ENCODE peak calls at places on chromosomes 5 and 9, in ten cellular contexts. V is pancreas; X is astrocyte; Q is foreskin fibroblast; I is Calu3; Z is fibroblast of villous mesenchyme; R is RWPE1; H is LNCaP clone FGC; J is CD8-positive, alpha-beta T cell; P is glutamatergic neuron. L is an unnamed sample.

GRCh38 chr9:96009690-96010477 is 134.4 kb downstream of the ERCC6L2 start:
- DNase-seq in V (no peak), J (peak; percentile 62), P (no peak), I (no peak), R (no peak), X (peak; percentile 26), Z (no peak), H (peak; percentile 69), Q (no peak), L (no peak)

GRCh38 chr5:132765311-132766019 is 11.6 kb downstream of the SEPTIN8 start:
- DNase-seq in H (no peak), Z (no peak), X (no peak), J (no peak), I (no peak), V (no peak), R (no peak), P (no peak), Q (no peak), L (no peak)

GRCh38 chr5:127922603-127923002 is 161.0 kb upstream of the SLC12A2 start:
- DNase-seq in J (no peak), I (peak; percentile 41), Z (no peak), R (no peak), V (no peak), X (no peak), Q (no peak), H (no peak), P (no peak), L (no peak)

GRCh38 chr9:136055715-136056545 is 39.2 kb downstream of the NACC2 start:
- DNase-seq in R (no peak), X (no peak), J (no peak), P (no peak), I (no peak), V (no peak), Q (no peak), H (no peak), Z (no peak), L (no peak)

GRCh38 chr9:94692601-94693000 is 33.9 kb upstream of the AOPEP start:
- DNase-seq in X (no peak), V (no peak), P (no peak), H (no peak), J (no peak), R (no peak), Q (no peak), Z (no peak), I (peak; percentile 8), L (no peak)

GRCh38 chr9:115013998-115014397 is 83.6 kb upstream of the TNFSF8 start:
- DNase-seq in X (peak; percentile 56), H (peak; percentile 71), P (peak; percentile 74), J (peak; percentile 73), V (peak; percentile 73), Q (peak; percentile 61), Z (peak; percentile 78), R (peak; percentile 91), I (peak; percentile 61), L (peak; percentile 84)

GRCh38 chr5:62190173-62190572 is 115.8 kb upstream of the KIF2A start:
- DNase-seq in X (no peak), V (no peak), R (no peak), Z (no peak), Q (no peak), I (no peak), P (no peak), H (no peak), J (no peak), L (no peak)

GRCh38 chr9:82829818-82830217 is 233.1 kb downstream of the RASEF start:
- DNase-seq in H (peak; percentile 10), I (no peak), V (no peak), Q (no peak), Z (no peak), X (no peak), R (peak; percentile 3), P (no peak), J (no peak), L (peak; percentile 16)

GRCh38 chr5:39498247-39498952 is 73.6 kb upstream of the DAB2 start:
- DNase-seq in V (no peak), X (peak; percentile 80), J (no peak), R (peak; percentile 16), H (no peak), I (no peak), P (no peak), Z (peak; percentile 81), Q (no peak), L (peak; percentile 23)

GRCh38 chr9:3467593-3468219 is 58.1 kb downstream of the RFX3 start:
- DNase-seq in V (no peak), J (peak; percentile 31), P (peak; percentile 39), I (peak; percentile 51), R (peak; percentile 24), X (peak; percentile 44), H (peak; percentile 58), Q (peak; percentile 44), Z (peak; percentile 75), L (peak; percentile 76)

GRCh38 chr5:78989080-78989479 is 4.0 kb upstream of the ARSB start:
- DNase-seq in Z (no peak), Q (no peak), V (no peak), H (no peak), X (no peak), J (no peak), I (no peak), P (no peak), R (no peak), L (no peak)

GRCh38 chr5:78985407-78986223 is 505 bp upstream of the ARSB start:
- DNase-seq in V (no peak), J (peak; percentile 12), R (no peak), H (no peak), X (peak; percentile 73), Z (peak; percentile 25), I (peak; percentile 61), P (peak; percentile 70), Q (peak; percentile 36), L (peak; percentile 33)

GRCh38 chr5:78984020-78984610 is 995 bp downstream of the ARSB start:
- DNase-seq in P (no peak), R (no peak), V (no peak), Z (no peak), I (no peak), Q (no peak), X (peak; percentile 46), H (no peak), J (no peak), L (no peak)

GRCh38 chr5:78983601-78984000 is 1.5 kb downstream of the ARSB start:
- DNase-seq in V (no peak), I (no peak), J (no peak), H (no peak), Q (no peak), X (no peak), P (no peak), R (no peak), Z (no peak), L (no peak)

DNA sequence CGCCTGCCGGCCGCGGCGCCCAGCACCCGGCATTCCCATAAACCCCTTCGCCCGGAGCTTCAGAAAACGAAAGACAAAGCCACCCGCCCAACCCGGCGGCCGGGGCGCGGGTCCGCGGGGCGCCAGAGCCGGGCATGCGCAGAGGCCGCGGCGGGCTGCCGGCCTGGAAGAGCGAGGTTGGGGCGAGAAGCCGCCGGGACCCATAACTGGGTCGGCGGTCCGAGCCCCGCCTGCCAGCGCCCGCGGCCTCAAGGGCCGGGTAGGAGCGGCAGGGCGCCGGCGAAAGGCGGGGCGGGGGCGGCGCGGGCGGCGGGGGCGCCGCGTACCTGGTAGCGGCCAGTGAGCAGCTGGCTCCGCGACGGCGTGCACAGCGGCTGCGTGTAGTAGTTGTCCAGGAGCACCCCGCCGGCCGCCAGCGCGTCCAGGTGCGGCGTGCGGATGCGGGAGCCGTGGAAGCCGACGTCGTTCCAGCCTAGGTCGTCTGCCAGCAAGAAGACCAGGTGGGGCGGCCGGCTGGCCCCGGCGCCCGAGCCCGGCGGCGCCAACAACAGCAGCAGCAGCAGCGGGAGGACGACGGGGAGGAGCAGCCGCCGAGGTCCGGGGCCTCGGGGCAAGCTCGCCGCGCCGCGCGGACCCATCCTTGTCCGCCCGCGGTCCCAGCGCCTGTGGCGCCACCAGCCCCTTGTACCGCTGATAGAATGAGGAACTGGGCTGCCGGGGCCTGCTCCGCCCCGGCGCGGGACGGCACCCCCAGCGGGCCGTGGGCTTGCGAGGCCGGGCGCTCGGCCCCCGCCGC is at the start of gene ARSB:
- DNase-seq in Q (peak; percentile 73), X (peak; percentile 65), P (peak; percentile 90), J (peak; percentile 68), Z (peak; percentile 81), R (peak; percentile 96), H (peak; percentile 31), V (peak; percentile 92), I (peak; percentile 95), L (peak; percentile 85)
- TF ChIP-seq CTCF in Q (peak; percentile 24), X (no peak), P (no peak), J (no peak), Z (peak; percentile 42), R (peak; percentile 0), H (peak; percentile 15), V (no peak), I (no peak), L (peak; percentile 25)

DNA sequence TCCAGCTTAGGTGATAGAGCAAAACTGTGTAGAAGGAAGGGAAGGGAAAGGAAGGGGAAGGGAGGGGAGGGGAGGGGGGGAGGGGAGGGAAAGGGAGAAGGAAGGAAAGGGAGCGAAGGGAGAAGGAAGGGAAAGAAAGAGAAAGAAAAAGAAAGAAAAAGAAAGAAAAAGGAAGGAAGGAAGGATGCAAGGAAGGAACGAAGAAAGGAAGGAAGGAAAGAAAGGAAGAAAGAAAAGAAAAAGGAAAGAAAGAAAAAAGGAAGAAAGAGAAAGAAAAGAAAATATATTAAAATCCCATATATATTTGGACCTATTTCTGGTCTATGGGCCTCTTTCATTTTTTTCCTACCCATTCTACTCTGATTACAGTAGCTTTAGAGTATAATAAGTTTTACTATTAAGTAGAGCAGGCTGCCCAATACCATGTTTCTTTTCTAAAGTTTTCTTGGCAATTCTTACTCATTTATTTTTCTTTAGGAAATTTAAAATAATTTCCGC is 229.1 kb downstream of the AUH start:
- DNase-seq in P (no peak), Z (no peak), X (no peak), H (no peak), I (no peak), R (no peak), Q (no peak), V (no peak), J (no peak), L (no peak)
- TF ChIP-seq CTCF in P (no peak), Z (no peak), X (no peak), H (no peak), I (no peak), R (no peak), Q (no peak), V (no peak), J (no peak), L (no peak)

DNA sequence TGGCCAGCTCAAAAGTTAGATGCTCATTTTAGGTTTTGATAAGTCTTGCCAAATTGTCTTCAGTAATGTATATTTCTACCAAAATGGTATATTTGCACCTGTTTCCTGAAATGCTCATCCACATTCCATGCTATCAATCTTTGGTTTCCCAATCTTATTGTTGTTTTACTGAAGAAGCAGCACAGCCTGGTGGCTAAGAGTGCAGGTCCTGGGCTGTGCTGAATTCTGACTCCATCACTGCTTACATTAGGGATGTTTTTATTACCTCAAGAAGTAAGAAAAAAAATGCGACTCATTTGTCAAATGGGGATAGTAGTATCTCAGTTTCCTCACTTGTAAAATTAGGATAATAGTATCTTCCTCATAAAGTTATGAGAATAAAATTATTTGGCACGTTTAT is 13.6 kb upstream of the S100Z start:
- DNase-seq in X (no peak), I (no peak), Q (no peak), H (no peak), Z (peak; percentile 42), V (no peak), P (no peak), R (no peak), J (no peak), L (peak; percentile 22)
- TF ChIP-seq CTCF in X (peak; percentile 20), I (no peak), Q (no peak), H (no peak), Z (peak; percentile 33), V (no peak), P (no peak), R (no peak), J (no peak), L (peak; percentile 8)

GRCh38 chr9:36141288-36141687 is 4.8 kb downstream of the GLIPR2 start:
- DNase-seq in R (no peak), Q (peak; percentile 32), Z (peak; percentile 48), X (no peak), V (peak; percentile 49), J (no peak), I (no peak), H (peak; percentile 35), P (peak; percentile 38), L (peak; percentile 50)
- TF ChIP-seq CTCF in R (no peak), Q (peak; percentile 60), Z (peak; percentile 58), X (peak; percentile 20), V (no peak), J (no peak), I (no peak), H (peak; percentile 42), P (no peak), L (peak; percentile 30)

L was measured in MCF 10A.